ENCODE peak calls at places on chromosome 4, in seven cellular contexts. P is mesendoderm, Y is IMR-90, F is neuronal stem cell, O is H1, B is H9, R is trophoblast cell. E is an unnamed sample.

GRCh38 chr4:1538096-1538410 is 131.8 kb upstream of the NKX1-1 start:
- DNase-seq in Y (no peak), R (no peak), O (no peak), B (no peak), P (no peak), F (no peak), E (no peak)

GRCh38 chr4:48954314-48954713 is 31.8 kb upstream of the CWH43 start:
- DNase-seq in F (no peak), Y (peak; percentile 34), B (no peak), P (peak; percentile 55), O (no peak), R (no peak), E (peak; percentile 10)

GRCh38 chr4:41644288-41644914 is 104.1 kb downstream of the PHOX2B start:
- DNase-seq in Y (peak; percentile 16), B (peak; percentile 93), R (peak; percentile 84), O (peak; percentile 99), P (peak; percentile 95), F (peak; percentile 81), E (peak; percentile 67)

GRCh38 chr4:136742330-136742729 is 790.0 kb downstream of the PCDH18 start:
- DNase-seq in P (no peak), F (no peak), O (no peak), R (no peak), B (no peak), Y (peak; percentile 75), E (peak; percentile 34)

GRCh38 chr4:8303485-8304281 is 34.1 kb downstream of the HTRA3 start:
- DNase-seq in R (peak; percentile 73), Y (peak; percentile 95), O (peak; percentile 32), F (no peak), P (peak; percentile 48), B (no peak), E (peak; percentile 90)

GRCh38 chr4:11805837-11806236 is 377.1 kb upstream of the HS3ST1 start:
- DNase-seq in B (no peak), R (peak; percentile 45), F (no peak), P (peak; percentile 74), O (no peak), Y (peak; percentile 1), E (peak; percentile 31)

GRCh38 chr4:105426187-105426897 is 47.5 kb downstream of the PPA2 start:
- DNase-seq in O (no peak), B (no peak), Y (no peak), P (peak; percentile 51), R (no peak), F (no peak), E (no peak)

GRCh38 chr4:42768125-42768748 is 111.3 kb upstream of the ATP8A1 start:
- DNase-seq in P (peak; percentile 58), R (no peak), F (no peak), O (peak; percentile 77), Y (no peak), B (peak; percentile 71), E (no peak)

GRCh38 chr4:144655491-144655890 is 9.5 kb downstream of the HHIP start:
- DNase-seq in P (no peak), B (no peak), Y (peak; percentile 74), R (no peak), O (no peak), F (no peak), E (no peak)

DNA sequence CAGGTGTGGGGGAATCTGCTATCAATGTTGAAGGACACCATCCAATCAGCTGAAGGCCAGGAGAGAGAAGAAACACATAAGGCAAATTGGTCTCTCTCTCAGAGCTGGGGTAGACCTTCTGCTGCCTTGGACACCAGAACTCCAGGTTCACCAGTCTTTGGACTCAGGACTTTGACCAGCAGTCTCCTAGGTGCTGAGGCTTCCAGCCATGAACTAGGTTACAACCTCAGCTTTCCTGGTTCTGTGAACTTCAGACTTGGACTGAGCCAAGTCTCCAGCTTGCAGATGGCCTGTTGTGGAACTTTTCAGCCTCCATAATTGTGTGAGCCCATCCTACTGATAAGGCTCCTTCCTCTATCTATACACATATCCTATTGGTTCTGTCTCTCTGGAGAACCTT is 20.6 kb upstream of the BBS12 start:
- DNase-seq in O (no peak), F (no peak), B (no peak), R (no peak), P (no peak), Y (no peak), E (no peak)
- H2BK5ac ChIP-seq in O (no peak overlapping the region), F (no peak overlapping the region), B (no peak overlapping the region), R (no peak overlapping the region), P (no peak overlapping the region), Y (no peak overlapping the region), E (no peak overlapping the region)

GRCh38 chr4:103478210-103478609 is 241.6 kb downstream of the TACR3 start:
- DNase-seq in F (no peak), Y (no peak), P (peak; percentile 92), B (no peak), O (no peak), R (no peak), E (no peak)

GRCh38 chr4:103482471-103482870 is 237.3 kb downstream of the TACR3 start:
- DNase-seq in B (no peak), P (no peak), R (peak; percentile 55), F (no peak), O (no peak), Y (no peak), E (no peak)

GRCh38 chr4:103482893-103483292 is 236.9 kb downstream of the TACR3 start:
- DNase-seq in P (no peak), Y (no peak), F (no peak), R (peak; percentile 18), O (no peak), B (no peak), E (no peak)

GRCh38 chr4:103484521-103484920 is 235.3 kb downstream of the TACR3 start:
- DNase-seq in R (peak; percentile 69), P (no peak), O (no peak), B (no peak), Y (no peak), F (no peak), E (no peak)

DNA sequence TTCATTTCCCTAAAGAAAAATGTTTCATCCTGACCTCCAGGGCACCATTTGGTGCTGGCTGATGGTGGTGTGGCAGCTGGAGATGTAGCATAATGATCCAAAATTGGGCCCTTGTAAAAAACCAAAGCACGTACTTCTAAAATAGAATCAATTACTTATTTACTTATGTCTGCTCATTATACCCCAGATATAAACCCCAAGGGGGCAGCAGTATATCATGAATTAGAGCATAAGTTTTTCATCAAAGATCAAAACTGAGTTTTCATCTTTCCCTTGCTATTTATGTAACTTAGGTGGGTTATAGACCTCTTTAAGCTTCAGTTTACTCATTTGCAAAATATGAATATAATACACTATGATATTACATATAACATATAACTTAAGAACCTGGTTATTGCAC is 241.1 kb downstream of the TACR3 start:
- DNase-seq in Y (no peak), F (no peak), O (no peak), B (no peak), R (no peak), P (peak; percentile 21), E (no peak)
- H3K4me1 ChIP-seq in Y (no peaks in the 10 kb centered on the region), F (no peaks in the 10 kb centered on the region), O (peaks cover 2% of the 10 kb centered on the region), B (no peaks in the 10 kb centered on the region), R (no peaks in the 10 kb centered on the region), P (peaks cover 3% of the 10 kb centered on the region), E (peaks cover 2% of the 10 kb centered on the region)

GRCh38 chr4:6858997-6859396 is 50.6 kb upstream of the TBC1D14 start:
- DNase-seq in P (no peak), Y (no peak), R (no peak), O (no peak), B (no peak), F (no peak), E (no peak)

GRCh38 chr4:6857009-6857882 is 52.4 kb upstream of the TBC1D14 start:
- DNase-seq in R (no peak), B (no peak), F (no peak), Y (no peak), P (no peak), O (no peak), E (no peak)

GRCh38 chr4:6856391-6856790 is 53.2 kb upstream of the TBC1D14 start:
- DNase-seq in R (no peak), B (no peak), P (no peak), O (no peak), Y (no peak), F (no peak), E (no peak)

GRCh38 chr4:6855692-6856297 is 53.8 kb upstream of the TBC1D14 start:
- DNase-seq in F (no peak), R (no peak), B (no peak), P (no peak), Y (peak; percentile 93), O (no peak), E (peak; percentile 95)

DNA sequence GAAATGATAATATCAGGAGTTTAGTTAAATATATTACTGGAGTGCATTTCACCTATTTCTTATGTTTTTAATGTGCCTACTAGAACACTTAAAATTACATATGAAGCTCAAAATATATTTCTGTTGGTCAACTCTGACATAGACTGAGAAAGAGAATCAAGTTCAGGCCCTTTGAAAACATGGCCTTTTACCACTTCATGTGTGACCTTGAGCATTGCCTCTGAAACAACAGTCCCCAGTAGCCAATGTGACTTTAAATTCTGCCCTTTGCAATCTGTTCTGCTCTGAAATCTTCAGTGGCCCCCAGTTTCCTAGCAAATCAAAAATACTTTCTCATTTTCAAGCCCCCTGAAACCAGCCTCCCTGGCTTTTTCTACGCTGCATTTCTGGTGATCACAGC is 50.1 kb upstream of the TBC1D14 start:
- DNase-seq in F (no peak), R (no peak), Y (no peak), B (no peak), O (no peak), P (no peak), E (no peak)
- H2BK5ac ChIP-seq in F (no peak overlapping the region), R (no peak overlapping the region), Y (no peak overlapping the region), B (no peak overlapping the region), O (no peak overlapping the region), P (no peak overlapping the region), E (no peak overlapping the region)

DNA sequence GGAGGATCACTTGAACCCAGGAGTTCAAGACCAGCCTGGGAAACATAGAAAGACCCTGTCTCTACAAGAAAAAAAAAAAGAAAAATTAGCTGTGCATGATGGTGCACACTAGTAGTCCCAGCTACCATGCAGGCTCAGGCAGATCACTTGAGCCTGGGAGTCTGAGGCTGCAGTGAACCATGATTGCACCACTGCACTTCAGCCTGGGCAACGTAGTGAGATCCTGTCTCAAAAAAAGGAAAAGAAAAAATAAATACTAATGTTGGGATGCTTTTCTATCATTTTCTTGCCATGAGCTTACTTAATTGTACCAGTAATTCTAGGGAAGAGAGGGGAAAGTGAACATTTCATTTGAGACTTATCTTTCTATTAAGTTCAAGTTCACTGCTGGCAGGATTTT is 19.8 kb downstream of the DCUN1D4 start:
- DNase-seq in Y (no peak), R (no peak), B (no peak), F (no peak), O (no peak), P (no peak), E (no peak)
- H3K4me1 ChIP-seq in Y (peaks cover 8% of the 10 kb centered on the region), R (no peaks in the 10 kb centered on the region), B (peaks cover 5% of the 10 kb centered on the region), F (peaks cover 4% of the 10 kb centered on the region), O (peaks cover 4% of the 10 kb centered on the region), P (no peaks in the 10 kb centered on the region), E (peaks cover 2% of the 10 kb centered on the region)

DNA sequence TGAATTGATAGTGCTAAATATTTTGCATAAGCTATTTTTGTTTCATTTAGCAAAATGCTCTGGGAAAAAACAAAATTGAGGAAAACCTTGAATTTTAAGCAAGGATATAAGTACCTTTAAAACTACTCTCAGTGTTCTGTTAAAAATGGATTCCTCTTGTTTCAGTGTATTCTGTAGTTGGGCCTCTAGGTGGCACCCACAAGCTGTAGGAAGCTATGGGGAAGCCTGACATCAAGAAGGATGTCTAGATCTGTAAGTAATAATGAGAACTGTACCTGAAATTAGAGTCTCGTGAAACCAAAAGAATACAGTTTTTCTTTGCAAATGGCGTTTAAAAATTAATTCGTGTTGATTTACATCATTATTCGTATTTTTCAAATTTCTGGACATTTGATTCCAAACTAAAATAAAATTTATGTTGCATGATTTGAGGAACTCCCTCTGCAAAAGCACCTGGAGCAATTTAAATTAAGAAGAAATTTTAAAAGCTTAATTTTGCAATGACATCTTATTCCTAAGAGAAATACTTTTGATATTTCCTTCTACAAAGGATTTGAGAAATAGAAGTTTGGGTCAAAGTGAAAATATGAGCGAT is 51.2 kb downstream of the TMPRSS11E start:
- DNase-seq in F (peak; percentile 50), Y (peak; percentile 62), R (peak; percentile 72), B (peak; percentile 60), P (peak; percentile 78), O (peak; percentile 65), E (peak; percentile 73)
- H2BK5ac ChIP-seq in F (no peak overlapping the region), Y (no peak overlapping the region), R (no peak overlapping the region), B (no peak overlapping the region), P (no peak overlapping the region), O (no peak overlapping the region), E (no peak overlapping the region)

E was measured in mesenchymal stem cell.